ENCODE peak calls at places on chromosomes 11 and 22, in ten cellular contexts. L, Y, F, J, M, W, K, S, B and G are unnamed samples.

GRCh38 chr11:125378083-125378482 is 118.0 kb downstream of the FEZ1 start:
- DNase-seq in L (no peak), Y (no peak), F (no peak), J (no peak), M (no peak), W (no peak), K (no peak), S (peak; percentile 19), B (no peak), G (no peak)

GRCh38 chr11:19200410-19201201 is 1.2 kb downstream of the CSRP3 start:
- DNase-seq in L (no peak), Y (peak; percentile 89), F (no peak), J (peak; percentile 38), M (no peak), W (no peak), K (no peak), S (peak; percentile 55), B (peak; percentile 52), G (peak; percentile 63)

GRCh38 chr22:37427711-37428635 is 694 bp upstream of the ELFN2 start:
- DNase-seq in L (no peak), Y (no peak), F (no peak), J (no peak), M (peak; percentile 34), W (no peak), K (no peak), S (no peak), B (no peak), G (no peak)

GRCh38 chr11:28447226-28447625 is 339.0 kb downstream of the METTL15 start:
- DNase-seq in L (no peak), Y (no peak), F (no peak), J (no peak), M (no peak), W (no peak), K (no peak), S (no peak), B (peak; percentile 62), G (no peak)

GRCh38 chr11:67996622-67997459 is 7.1 kb downstream of the UNC93B1 start:
- DNase-seq in L (no peak), Y (peak; percentile 46), F (peak; percentile 93), J (peak; percentile 94), M (peak; percentile 96), W (no peak), K (no peak), S (peak; percentile 88), B (peak; percentile 40), G (no peak)

GRCh38 chr11:76830639-76831312 is 29.9 kb upstream of the ACER3 start:
- DNase-seq in L (no peak), Y (peak; percentile 89), F (no peak), J (no peak), M (no peak), W (peak; percentile 77), K (no peak), S (no peak), B (peak; percentile 72), G (no peak)

GRCh38 chr11:64003807-64004589 is 17.8 kb downstream of the OTUB1 start:
- DNase-seq in L (no peak), Y (no peak), F (no peak), J (peak; percentile 6), M (no peak), W (no peak), K (no peak), S (no peak), B (no peak), G (no peak)

GRCh38 chr11:68584097-68584496 is 100.2 kb upstream of the GAL start:
- DNase-seq in L (no peak), Y (peak; percentile 37), F (peak; percentile 69), J (peak; percentile 26), M (peak; percentile 85), W (no peak), K (peak; percentile 22), S (no peak), B (peak; percentile 39), G (no peak)

GRCh38 chr11:2820976-2821375 is 64.6 kb downstream of the CDKN1C start:
- DNase-seq in L (no peak), Y (no peak), F (no peak), J (no peak), M (no peak), W (no peak), K (no peak), S (no peak), B (no peak), G (no peak)

GRCh38 chr11:84437129-84438123 is 1151.3 kb upstream of the CCDC90B start:
- DNase-seq in L (no peak), Y (peak; percentile 1), F (no peak), J (peak; percentile 17), M (no peak), W (no peak), K (no peak), S (no peak), B (no peak), G (no peak)

GRCh38 chr11:126949066-126949945 is 51.3 kb downstream of the KIRREL3 start:
- DNase-seq in L (no peak), Y (no peak), F (no peak), J (no peak), M (no peak), W (no peak), K (no peak), S (no peak), B (peak; percentile 79), G (no peak)